ENCODE peak calls at places on chromosomes 3 and 15, in six cellular contexts. R is activated CD4-positive, alpha-beta T cell treated with anti-CD3 and anti-CD28 coated beads, Interleukin-2, amount 10 ng/mL, durations not matched to agents 24 days and 14 days; I is T-helper 17 cell; N is KG1; Z is HT1080; W is activated naive CD8-positive, alpha-beta T cell treated with anti-CD3 and anti-CD28 coated beads, Interleukin-2, amount 10 ng/mL, durations not matched to agents 7 days and 5 days. K is an unnamed sample.

GRCh38 chr3:185764168-185764988 is 60.5 kb downstream of the IGF2BP2 start:
- DNase-seq in R (no peak), I (no peak), Z (peak; percentile 63), W (no peak), N (no peak), K (peak; percentile 15)

GRCh38 chr3:67484085-67484484 is 170.3 kb downstream of the SUCLG2 start:
- DNase-seq in N (no peak), Z (peak; percentile 14), W (no peak), I (no peak), R (no peak), K (no peak)

GRCh38 chr3:58924581-58924980 is 125.2 kb downstream of the CFAP20DC start:
- DNase-seq in Z (peak; percentile 17), N (no peak), R (no peak), W (no peak), I (no peak), K (no peak)

GRCh38 chr3:47315069-47315647 is 32.4 kb downstream of the KLHL18 start:
- DNase-seq in I (no peak), W (no peak), N (no peak), Z (no peak), R (no peak), K (no peak)

GRCh38 chr3:138492980-138493675 is 58.7 kb downstream of the ESYT3 start:
- DNase-seq in Z (no peak), R (no peak), W (no peak), I (no peak), N (no peak), K (no peak)

GRCh38 chr15:65516997-65517865 is at the start of gene DPP8:
- DNase-seq in I (peak; percentile 92), R (peak; percentile 99), Z (peak; percentile 91), N (peak; percentile 75), W (peak; percentile 94), K (peak; percentile 95)

GRCh38 chr3:175266993-175267960 is 408.1 kb downstream of the NAALADL2 start:
- DNase-seq in N (no peak), Z (peak; percentile 54), W (no peak), R (no peak), I (no peak), K (no peak)

GRCh38 chr3:8313591-8314298 is 187.9 kb upstream of the LMCD1 start:
- DNase-seq in Z (no peak), W (no peak), R (no peak), N (no peak), I (no peak), K (no peak)

GRCh38 chr3:129228891-129229585 is 20.4 kb upstream of the COPG1 start:
- DNase-seq in R (peak; percentile 58), N (no peak), I (no peak), Z (peak; percentile 96), W (no peak), K (peak; percentile 86)